ENCODE peak calls at places on chromosomes 1 and 21, in seven cellular contexts. W is stimulated activated CD4-positive, alpha-beta T cell treated with anti-CD3 and anti-CD28 coated beads, TNF-alpha, amount 100 ng/mL, for 48 hours; E is T-helper 9 cell; V is cardiac septum; B is endothelial cell; M is fibroblast of the aortic adventitia; K is naive thymus-derived CD8-positive, alpha-beta T cell. J is an unnamed sample.

GRCh38 chr1:212214377-212214776 is 70.8 kb upstream of the PPP2R5A start:
- DNase-seq in W (no peak), E (no peak), V (no peak), B (no peak), M (no peak), K (no peak), J (no peak)

GRCh38 chr1:209879539-209879938 is 51.8 kb downstream of the UTP25 start:
- DNase-seq in W (no peak), E (no peak), V (no peak), B (no peak), M (no peak), K (no peak), J (no peak)

GRCh38 chr1:89812992-89813391 is 7.8 kb upstream of the LRRC8D start:
- DNase-seq in W (no peak), E (no peak), V (no peak), B (no peak), M (peak; percentile 34), K (no peak), J (no peak)

GRCh38 chr1:176696109-176696508 is 233.1 kb downstream of the PAPPA2 start:
- DNase-seq in W (no peak), E (no peak), V (no peak), B (no peak), M (no peak), K (no peak), J (no peak)

GRCh38 chr1:21904725-21905520 is 32.2 kb downstream of the HSPG2 start:
- DNase-seq in W (no peak), E (no peak), V (no peak), B (no peak), M (peak; percentile 81), K (no peak), J (no peak)

GRCh38 chr1:35577071-35577998 is 4.2 kb downstream of the TFAP2E start:
- DNase-seq in W (no peak), E (peak; percentile 40), V (peak; percentile 80), B (peak; percentile 43), M (no peak), K (peak; percentile 66), J (no peak)

GRCh38 chr1:167935252-167936067 is 1.0 kb upstream of the DCAF6 start:
- DNase-seq in W (peak; percentile 21), E (peak; percentile 15), V (no peak), B (no peak), M (peak; percentile 51), K (no peak), J (no peak)

GRCh38 chr21:22965455-22966125 is 1967.4 kb downstream of the NCAM2 start:
- DNase-seq in W (no peak), E (no peak), V (no peak), B (no peak), M (no peak), K (no peak), J (no peak)

GRCh38 chr1:32546611-32547010 is 7.4 kb downstream of the ZBTB8A start:
- DNase-seq in W (no peak), E (no peak), V (no peak), B (no peak), M (no peak), K (no peak), J (no peak)

GRCh38 chr1:6348511-6349191 is 44.9 kb downstream of the ACOT7 start:
- DNase-seq in W (no peak), E (peak; percentile 39), V (no peak), B (peak; percentile 65), M (peak; percentile 59), K (peak; percentile 67), J (no peak)

GRCh38 chr1:41482906-41483895 is 1.3 kb downstream of the EDN2 start:
- DNase-seq in W (no peak), E (no peak), V (no peak), B (no peak), M (no peak), K (no peak), J (no peak)

GRCh38 chr1:181948372-181948771 is 113.1 kb downstream of the ZNF648 start:
- DNase-seq in W (no peak), E (no peak), V (no peak), B (no peak), M (no peak), K (no peak), J (no peak)

GRCh38 chr1:235101558-235102258 is 26.9 kb downstream of the TOMM20 start:
- DNase-seq in W (no peak), E (no peak), V (no peak), B (no peak), M (no peak), K (no peak), J (no peak)

GRCh38 chr1:213622365-213623087 is 365.2 kb upstream of the PROX1 start:
- DNase-seq in W (no peak), E (no peak), V (no peak), B (no peak), M (no peak), K (no peak), J (no peak)

GRCh38 chr1:244068563-244068962 is 17.5 kb downstream of the ZBTB18 start:
- DNase-seq in W (no peak), E (no peak), V (no peak), B (no peak), M (no peak), K (no peak), J (no peak)

GRCh38 chr1:70895531-70895930 is 152.1 kb downstream of the PTGER3 start:
- DNase-seq in W (no peak), E (no peak), V (no peak), B (no peak), M (no peak), K (no peak), J (no peak)

GRCh38 chr1:81717230-81717629 is 83.5 kb upstream of the ADGRL2 start:
- DNase-seq in W (no peak), E (no peak), V (no peak), B (no peak), M (no peak), K (no peak), J (no peak)

GRCh38 chr21:43191971-43192370 is 23.2 kb downstream of the CRYAA start:
- DNase-seq in W (no peak), E (no peak), V (no peak), B (no peak), M (no peak), K (no peak), J (no peak)

GRCh38 chr1:116674761-116675160 is 7.2 kb upstream of the IGSF3 start:
- DNase-seq in W (no peak), E (no peak), V (no peak), B (no peak), M (no peak), K (no peak), J (no peak)

GRCh38 chr21:21052672-21053071 is 54.5 kb downstream of the NCAM2 start:
- DNase-seq in W (no peak), E (no peak), V (no peak), B (no peak), M (no peak), K (no peak), J (no peak)

GRCh38 chr1:217627431-217627830 is 3.5 kb downstream of the GPATCH2 start:
- DNase-seq in W (no peak), E (no peak), V (no peak), B (no peak), M (no peak), K (no peak), J (no peak)

GRCh38 chr21:43740497-43741156 is 21.7 kb downstream of the PDXK start:
- DNase-seq in W (no peak), E (no peak), V (no peak), B (peak; percentile 37), M (no peak), K (no peak), J (no peak)

J was measured in SJSA1.